ENCODE peak calls at places on chromosomes 11 and 22, in nine cellular contexts. One of them, this sample, is unnamed.
A peak's percentile ranks its signal among the peaks of the same experiment; 100 is the strongest.

GRCh38 chr11:111923951-111924350 is 5.2 kb downstream of the C11orf52 start:
- DNase-seq in GM12891: no peak
- DNase-seq in NCI-H2081 treated with DMSO at 0.1 percent for 48 hours: no peak
- DNase-seq in AG20443: no peak
- DNase-seq in neural progenitor cell: no peak
- DNase-seq in activated CD8-positive, alpha-beta memory T cell treated with anti-CD3 and anti-CD28 coated beads, Interleukin-2, amount 10 ng/mL, durations not matched to agents 7 days and 5 days: no peak
- DNase-seq in NCI-H1694: no peak
- DNase-seq in brain pericyte: no peak
- DNase-seq in effector memory CD8-positive, alpha-beta T cell: no peak
- DNase-seq in this sample: no peak

GRCh38 chr11:120385110-120385509 is 48.9 kb downstream of the ARHGEF12 start:
- DNase-seq in GM12891: no peak
- DNase-seq in NCI-H2081 treated with DMSO at 0.1 percent for 48 hours: no peak
- DNase-seq in AG20443: no peak
- DNase-seq in neural progenitor cell: peak; percentile 13
- DNase-seq in activated CD8-positive, alpha-beta memory T cell treated with anti-CD3 and anti-CD28 coated beads, Interleukin-2, amount 10 ng/mL, durations not matched to agents 7 days and 5 days: no peak
- DNase-seq in NCI-H1694: no peak
- DNase-seq in brain pericyte: no peak
- DNase-seq in effector memory CD8-positive, alpha-beta T cell: no peak
- DNase-seq in this sample: no peak

GRCh38 chr11:131658952-131659351 is 288.5 kb downstream of the NTM start:
- DNase-seq in GM12891: peak; percentile 33
- DNase-seq in NCI-H2081 treated with DMSO at 0.1 percent for 48 hours: no peak
- DNase-seq in AG20443: no peak
- DNase-seq in neural progenitor cell: no peak
- DNase-seq in activated CD8-positive, alpha-beta memory T cell treated with anti-CD3 and anti-CD28 coated beads, Interleukin-2, amount 10 ng/mL, durations not matched to agents 7 days and 5 days: no peak
- DNase-seq in NCI-H1694: no peak
- DNase-seq in brain pericyte: no peak
- DNase-seq in effector memory CD8-positive, alpha-beta T cell: no peak
- DNase-seq in this sample: no peak

GRCh38 chr22:35819421-35819820 is 101.7 kb downstream of the APOL5 start:
- DNase-seq in GM12891: no peak
- DNase-seq in NCI-H2081 treated with DMSO at 0.1 percent for 48 hours: no peak
- DNase-seq in AG20443: no peak
- DNase-seq in neural progenitor cell: no peak
- DNase-seq in activated CD8-positive, alpha-beta memory T cell treated with anti-CD3 and anti-CD28 coated beads, Interleukin-2, amount 10 ng/mL, durations not matched to agents 7 days and 5 days: no peak
- DNase-seq in NCI-H1694: no peak
- DNase-seq in brain pericyte: no peak
- DNase-seq in effector memory CD8-positive, alpha-beta T cell: no peak
- DNase-seq in this sample: no peak

GRCh38 chr11:74641905-74642304 is 49.5 kb downstream of the POLD3 start:
- DNase-seq in GM12891: no peak
- DNase-seq in NCI-H2081 treated with DMSO at 0.1 percent for 48 hours: no peak
- DNase-seq in AG20443: no peak
- DNase-seq in neural progenitor cell: no peak
- DNase-seq in activated CD8-positive, alpha-beta memory T cell treated with anti-CD3 and anti-CD28 coated beads, Interleukin-2, amount 10 ng/mL, durations not matched to agents 7 days and 5 days: no peak
- DNase-seq in NCI-H1694: no peak
- DNase-seq in brain pericyte: no peak
- DNase-seq in effector memory CD8-positive, alpha-beta T cell: no peak
- DNase-seq in this sample: no peak

GRCh38 chr22:36467946-36468345 is 13.5 kb downstream of the TXN2 start:
- DNase-seq in GM12891: no peak
- DNase-seq in NCI-H2081 treated with DMSO at 0.1 percent for 48 hours: no peak
- DNase-seq in AG20443: peak; percentile 88
- DNase-seq in neural progenitor cell: no peak
- DNase-seq in activated CD8-positive, alpha-beta memory T cell treated with anti-CD3 and anti-CD28 coated beads, Interleukin-2, amount 10 ng/mL, durations not matched to agents 7 days and 5 days: no peak
- DNase-seq in NCI-H1694: no peak
- DNase-seq in brain pericyte: peak; percentile 79
- DNase-seq in effector memory CD8-positive, alpha-beta T cell: no peak
- DNase-seq in this sample: peak; percentile 89

GRCh38 chr11:94926698-94927237 is 46.6 kb downstream of the CWC15 start:
- DNase-seq in GM12891: no peak
- DNase-seq in NCI-H2081 treated with DMSO at 0.1 percent for 48 hours: no peak
- DNase-seq in AG20443: peak; percentile 93
- DNase-seq in neural progenitor cell: no peak
- DNase-seq in activated CD8-positive, alpha-beta memory T cell treated with anti-CD3 and anti-CD28 coated beads, Interleukin-2, amount 10 ng/mL, durations not matched to agents 7 days and 5 days: no peak
- DNase-seq in NCI-H1694: no peak
- DNase-seq in brain pericyte: peak; percentile 92
- DNase-seq in effector memory CD8-positive, alpha-beta T cell: no peak
- DNase-seq in this sample: peak; percentile 89

GRCh38 chr11:123527526-123527925 is 97.5 kb downstream of the GRAMD1B start:
- DNase-seq in GM12891: no peak
- DNase-seq in NCI-H2081 treated with DMSO at 0.1 percent for 48 hours: no peak
- DNase-seq in AG20443: no peak
- DNase-seq in neural progenitor cell: no peak
- DNase-seq in activated CD8-positive, alpha-beta memory T cell treated with anti-CD3 and anti-CD28 coated beads, Interleukin-2, amount 10 ng/mL, durations not matched to agents 7 days and 5 days: no peak
- DNase-seq in NCI-H1694: no peak
- DNase-seq in brain pericyte: no peak
- DNase-seq in effector memory CD8-positive, alpha-beta T cell: no peak
- DNase-seq in this sample: no peak

GRCh38 chr11:129457321-129457720 is 81.7 kb downstream of the BARX2 start:
- DNase-seq in GM12891: no peak
- DNase-seq in NCI-H2081 treated with DMSO at 0.1 percent for 48 hours: no peak
- DNase-seq in AG20443: no peak
- DNase-seq in neural progenitor cell: no peak
- DNase-seq in activated CD8-positive, alpha-beta memory T cell treated with anti-CD3 and anti-CD28 coated beads, Interleukin-2, amount 10 ng/mL, durations not matched to agents 7 days and 5 days: no peak
- DNase-seq in NCI-H1694: no peak
- DNase-seq in brain pericyte: no peak
- DNase-seq in effector memory CD8-positive, alpha-beta T cell: no peak
- DNase-seq in this sample: no peak

GRCh38 chr22:40509401-40510134 is 127.0 kb downstream of the MRTFA start:
- DNase-seq in GM12891: no peak
- DNase-seq in NCI-H2081 treated with DMSO at 0.1 percent for 48 hours: no peak
- DNase-seq in AG20443: peak; percentile 56
- DNase-seq in neural progenitor cell: no peak
- DNase-seq in activated CD8-positive, alpha-beta memory T cell treated with anti-CD3 and anti-CD28 coated beads, Interleukin-2, amount 10 ng/mL, durations not matched to agents 7 days and 5 days: no peak
- DNase-seq in NCI-H1694: no peak
- DNase-seq in brain pericyte: peak; percentile 58
- DNase-seq in effector memory CD8-positive, alpha-beta T cell: no peak
- DNase-seq in this sample: no peak

GRCh38 chr11:77211040-77211451 is 83.0 kb downstream of the MYO7A start:
- DNase-seq in GM12891: peak; percentile 2
- DNase-seq in NCI-H2081 treated with DMSO at 0.1 percent for 48 hours: no peak
- DNase-seq in AG20443: no peak
- DNase-seq in neural progenitor cell: no peak
- DNase-seq in activated CD8-positive, alpha-beta memory T cell treated with anti-CD3 and anti-CD28 coated beads, Interleukin-2, amount 10 ng/mL, durations not matched to agents 7 days and 5 days: no peak
- DNase-seq in NCI-H1694: no peak
- DNase-seq in brain pericyte: no peak
- DNase-seq in effector memory CD8-positive, alpha-beta T cell: no peak
- DNase-seq in this sample: peak; percentile 77

GRCh38 chr11:65394125-65394536 is 7.7 kb downstream of the FRMD8 start:
- DNase-seq in GM12891: no peak
- DNase-seq in NCI-H2081 treated with DMSO at 0.1 percent for 48 hours: no peak
- DNase-seq in AG20443: no peak
- DNase-seq in neural progenitor cell: no peak
- DNase-seq in activated CD8-positive, alpha-beta memory T cell treated with anti-CD3 and anti-CD28 coated beads, Interleukin-2, amount 10 ng/mL, durations not matched to agents 7 days and 5 days: no peak
- DNase-seq in NCI-H1694: no peak
- DNase-seq in brain pericyte: no peak
- DNase-seq in effector memory CD8-positive, alpha-beta T cell: no peak
- DNase-seq in this sample: no peak

GRCh38 chr22:33625959-33626358 is 294.3 kb downstream of the LARGE1 start:
- DNase-seq in GM12891: no peak
- DNase-seq in NCI-H2081 treated with DMSO at 0.1 percent for 48 hours: no peak
- DNase-seq in AG20443: no peak
- DNase-seq in neural progenitor cell: no peak
- DNase-seq in activated CD8-positive, alpha-beta memory T cell treated with anti-CD3 and anti-CD28 coated beads, Interleukin-2, amount 10 ng/mL, durations not matched to agents 7 days and 5 days: no peak
- DNase-seq in NCI-H1694: no peak
- DNase-seq in brain pericyte: no peak
- DNase-seq in effector memory CD8-positive, alpha-beta T cell: no peak
- DNase-seq in this sample: no peak

GRCh38 chr11:68996376-68997123 is 15.8 kb upstream of the MRGPRD start:
- DNase-seq in GM12891: no peak
- DNase-seq in NCI-H2081 treated with DMSO at 0.1 percent for 48 hours: no peak
- DNase-seq in AG20443: no peak
- DNase-seq in neural progenitor cell: no peak
- DNase-seq in activated CD8-positive, alpha-beta memory T cell treated with anti-CD3 and anti-CD28 coated beads, Interleukin-2, amount 10 ng/mL, durations not matched to agents 7 days and 5 days: no peak
- DNase-seq in NCI-H1694: no peak
- DNase-seq in brain pericyte: no peak
- DNase-seq in effector memory CD8-positive, alpha-beta T cell: no peak
- DNase-seq in this sample: no peak

GRCh38 chr11:7606496-7606895 is 66.8 kb downstream of the CYB5R2 start:
- DNase-seq in GM12891: no peak
- DNase-seq in NCI-H2081 treated with DMSO at 0.1 percent for 48 hours: no peak
- DNase-seq in AG20443: no peak
- DNase-seq in neural progenitor cell: no peak
- DNase-seq in activated CD8-positive, alpha-beta memory T cell treated with anti-CD3 and anti-CD28 coated beads, Interleukin-2, amount 10 ng/mL, durations not matched to agents 7 days and 5 days: no peak
- DNase-seq in NCI-H1694: no peak
- DNase-seq in brain pericyte: no peak
- DNase-seq in effector memory CD8-positive, alpha-beta T cell: no peak
- DNase-seq in this sample: no peak

GRCh38 chr11:71197096-71197495 is 55.3 kb downstream of the SHANK2 start:
- DNase-seq in GM12891: no peak
- DNase-seq in NCI-H2081 treated with DMSO at 0.1 percent for 48 hours: no peak
- DNase-seq in AG20443: no peak
- DNase-seq in neural progenitor cell: no peak
- DNase-seq in activated CD8-positive, alpha-beta memory T cell treated with anti-CD3 and anti-CD28 coated beads, Interleukin-2, amount 10 ng/mL, durations not matched to agents 7 days and 5 days: no peak
- DNase-seq in NCI-H1694: peak; percentile 18
- DNase-seq in brain pericyte: no peak
- DNase-seq in effector memory CD8-positive, alpha-beta T cell: no peak
- DNase-seq in this sample: no peak

GRCh38 chr11:120883404-120884135 is 140.3 kb upstream of the TBCEL start:
- DNase-seq in GM12891: no peak
- DNase-seq in NCI-H2081 treated with DMSO at 0.1 percent for 48 hours: no peak
- DNase-seq in AG20443: peak; percentile 78
- DNase-seq in neural progenitor cell: peak; percentile 25
- DNase-seq in activated CD8-positive, alpha-beta memory T cell treated with anti-CD3 and anti-CD28 coated beads, Interleukin-2, amount 10 ng/mL, durations not matched to agents 7 days and 5 days: no peak
- DNase-seq in NCI-H1694: no peak
- DNase-seq in brain pericyte: no peak
- DNase-seq in effector memory CD8-positive, alpha-beta T cell: no peak
- DNase-seq in this sample: no peak

GRCh38 chr22:17110791-17111550 is 10.2 kb downstream of the TMEM121B start:
- DNase-seq in GM12891: no peak
- DNase-seq in NCI-H2081 treated with DMSO at 0.1 percent for 48 hours: no peak
- DNase-seq in AG20443: no peak
- DNase-seq in neural progenitor cell: no peak
- DNase-seq in activated CD8-positive, alpha-beta memory T cell treated with anti-CD3 and anti-CD28 coated beads, Interleukin-2, amount 10 ng/mL, durations not matched to agents 7 days and 5 days: no peak
- DNase-seq in NCI-H1694: no peak
- DNase-seq in brain pericyte: no peak
- DNase-seq in effector memory CD8-positive, alpha-beta T cell: no peak
- DNase-seq in this sample: no peak

GRCh38 chr11:82191690-82192089 is 542.0 kb downstream of the FAM181B start:
- DNase-seq in GM12891: no peak
- DNase-seq in NCI-H2081 treated with DMSO at 0.1 percent for 48 hours: no peak
- DNase-seq in AG20443: no peak
- DNase-seq in neural progenitor cell: no peak
- DNase-seq in activated CD8-positive, alpha-beta memory T cell treated with anti-CD3 and anti-CD28 coated beads, Interleukin-2, amount 10 ng/mL, durations not matched to agents 7 days and 5 days: no peak
- DNase-seq in NCI-H1694: no peak
- DNase-seq in brain pericyte: no peak
- DNase-seq in effector memory CD8-positive, alpha-beta T cell: no peak
- DNase-seq in this sample: no peak

GRCh38 chr11:9264381-9265210 is 554 bp downstream of the DENND5A start:
- DNase-seq in GM12891: peak; percentile 30
- DNase-seq in NCI-H2081 treated with DMSO at 0.1 percent for 48 hours: no peak
- DNase-seq in AG20443: peak; percentile 70
- DNase-seq in neural progenitor cell: peak; percentile 18
- DNase-seq in activated CD8-positive, alpha-beta memory T cell treated with anti-CD3 and anti-CD28 coated beads, Interleukin-2, amount 10 ng/mL, durations not matched to agents 7 days and 5 days: peak; percentile 57
- DNase-seq in NCI-H1694: no peak
- DNase-seq in brain pericyte: peak; percentile 26
- DNase-seq in effector memory CD8-positive, alpha-beta T cell: peak; percentile 8
- DNase-seq in this sample: no peak

GRCh38 chr11:110908401-110909106 is 196.3 kb upstream of the ARHGAP20 start:
- DNase-seq in GM12891: no peak
- DNase-seq in NCI-H2081 treated with DMSO at 0.1 percent for 48 hours: no peak
- DNase-seq in AG20443: peak; percentile 67
- DNase-seq in neural progenitor cell: no peak
- DNase-seq in activated CD8-positive, alpha-beta memory T cell treated with anti-CD3 and anti-CD28 coated beads, Interleukin-2, amount 10 ng/mL, durations not matched to agents 7 days and 5 days: peak; percentile 42
- DNase-seq in NCI-H1694: no peak
- DNase-seq in brain pericyte: no peak
- DNase-seq in effector memory CD8-positive, alpha-beta T cell: no peak
- DNase-seq in this sample: no peak